ENCODE peak calls at places on chromosomes 2 and 18, in seven cellular contexts. P is left ventricle myocardium inferior, B is kidney, M is iPS DF 6.9, T is neural progenitor cell, C is lower lobe of right lung, I is ovary. Q is an unnamed sample. For H3K9me3, H3K36me3 and H3K4me1, the result is how much of the 10 kb centered on the place peaks cover.

GRCh38 chr18:41396861-41397260 is 558.2 kb upstream of the PIK3C3 start:
- DNase-seq in B (no peak), C (no peak), M (no peak), P (no peak), T (no peak), I (no peak), Q (no peak)

GRCh38 chr2:120759543-120760331 is 24.1 kb downstream of the GLI2 start:
- DNase-seq in C (peak), P (no peak), T (no peak), M (no peak), I (peak), B (peak), Q (no peak)

GRCh38 chr2:132374961-132375360 is 41.6 kb upstream of the GPR39 start:
- DNase-seq in C (no peak), I (no peak), T (no peak), P (no peak), M (no peak), B (no peak), Q (no peak)

GRCh38 chr2:55102056-55102812 is 52.0 kb upstream of the RTN4 start:
- DNase-seq in T (no peak), M (no peak), I (no peak), C (no peak), P (no peak), B (no peak), Q (peak)

GRCh38 chr18:37944871-37945270 is 379.3 kb upstream of the CELF4 start:
- DNase-seq in B (no peak), T (no peak), P (no peak), I (no peak), C (no peak), M (no peak), Q (no peak)

GRCh38 chr2:70088508-70089219 is 1.4 kb downstream of the PCBP1 start:
- DNase-seq in B (no peak), I (no peak), T (no peak), C (no peak), M (no peak), P (no peak), Q (no peak)

GRCh38 chr2:15271941-15272340 is 289.2 kb downstream of the NBAS start:
- DNase-seq in C (no peak), B (no peak), P (no peak), M (no peak), I (no peak), T (no peak), Q (no peak)

GRCh38 chr18:23938046-23938756 is 76.4 kb upstream of the TTC39C start:
- DNase-seq in I (no peak), M (no peak), C (no peak), P (no peak), B (no peak), T (no peak), Q (no peak)

GRCh38 chr2:231464576-231465540 is 574 bp upstream of the NCL start:
- DNase-seq in T (peak), M (peak), B (peak), I (peak), P (peak), C (peak), Q (no peak)

GRCh38 chr18:79405781-79406575 is 10.2 kb downstream of the NFATC1 start:
- DNase-seq in T (no peak), M (no peak), P (peak), C (peak), I (peak), B (peak), Q (no peak)

GRCh38 chr18:62420513-62421209 is 95.6 kb downstream of the TNFRSF11A start:
- DNase-seq in C (no peak), P (no peak), B (no peak), I (no peak), M (no peak), T (no peak), Q (peak)

DNA sequence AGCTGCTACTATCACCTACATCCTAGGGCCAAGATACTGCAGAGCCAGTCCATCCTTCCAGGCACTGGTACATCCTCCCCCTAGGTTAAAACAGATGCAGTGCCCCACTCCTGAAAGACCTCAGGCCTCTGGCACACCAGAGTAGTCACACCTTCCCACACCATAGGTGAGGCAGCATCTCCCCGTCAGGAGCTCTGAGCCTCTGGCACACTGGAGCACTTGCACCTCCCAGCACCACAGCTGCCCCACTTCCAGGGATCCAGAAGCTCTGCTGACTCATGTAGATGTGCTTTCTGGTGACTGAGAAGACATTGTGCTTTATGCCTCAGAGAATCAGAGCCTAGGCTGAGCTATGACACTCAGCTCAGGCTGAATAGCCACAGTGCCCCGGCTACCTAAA is 138.4 kb upstream of the COL3A1 start:
- DNase-seq in I (no peak), P (no peak), B (no peak), C (no peak), T (no peak), M (no peak), Q (no peak)
- H3K9me3 ChIP-seq in I (under half), P (under half), B (under half), C (under half), T (under half), M (under half), Q (under half)

DNA sequence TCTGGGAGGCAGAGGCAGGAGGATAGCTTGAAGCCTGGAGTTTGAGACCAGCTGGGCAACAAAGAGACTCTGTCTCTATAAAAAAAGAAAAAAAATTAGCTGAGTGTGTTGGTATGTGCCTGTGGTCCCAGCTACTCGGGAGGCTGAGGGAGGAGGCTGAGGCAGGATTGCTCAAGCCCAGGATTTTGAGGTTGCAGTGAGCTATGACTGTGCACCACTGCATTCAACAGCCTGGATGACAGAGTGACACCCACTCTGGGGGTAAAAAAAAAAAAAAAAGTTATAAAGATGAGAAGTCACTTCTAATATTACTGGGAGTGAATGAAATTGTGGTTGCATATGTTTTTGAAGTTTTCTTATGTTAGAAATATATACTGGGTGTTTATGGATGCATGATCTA is 71.6 kb downstream of the C2orf74 start:
- DNase-seq in I (no peak), P (no peak), T (no peak), B (no peak), C (no peak), M (no peak), Q (no peak)
- H3K36me3 ChIP-seq in I (under half), P (half or more), T (under half), B (under half), C (half or more), M (under half), Q (under half)

GRCh38 chr2:95299961-95300360 is 2.8 kb downstream of the KCNIP3 start:
- DNase-seq in B (no peak), M (no peak), T (no peak), P (no peak), C (no peak), I (no peak), Q (no peak)
- H3K4me1 ChIP-seq in B (under half), M (under half), T (under half), P (under half), C (under half), I (under half), Q (under half)

DNA sequence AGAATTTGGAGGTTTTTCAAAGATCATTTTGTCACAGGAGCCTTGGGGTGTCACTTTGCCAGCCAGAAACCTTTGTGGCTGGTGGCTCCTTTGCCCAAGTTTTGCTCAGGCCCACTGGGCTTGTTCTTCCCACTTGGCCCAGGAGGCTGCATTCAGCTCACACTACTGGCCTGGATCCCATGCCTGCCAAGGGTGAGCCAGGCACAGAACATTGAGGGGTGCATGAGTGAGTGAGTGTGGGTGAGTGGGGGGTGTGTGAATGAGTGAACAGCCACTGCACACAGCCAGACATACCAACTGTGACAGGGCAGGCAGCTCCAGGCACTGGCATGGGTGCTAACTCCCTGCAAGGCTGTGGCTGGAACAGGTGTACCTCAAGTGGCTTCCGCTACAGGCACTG is 39.6 kb downstream of the FAM171B start:
- DNase-seq in T (no peak), M (no peak), I (no peak), P (no peak), C (no peak), B (peak), Q (no peak)
- H3K9me3 ChIP-seq in T (under half), M (under half), I (under half), P (under half), C (under half), B (under half), Q (under half)

GRCh38 chr2:200494048-200494447 is 15.8 kb downstream of the KCTD18 start:
- DNase-seq in T (no peak), C (no peak), I (no peak), B (no peak), M (no peak), P (no peak), Q (no peak)
- H3K36me3 ChIP-seq in T (under half), C (half or more), I (under half), B (under half), M (under half), P (half or more), Q (under half)

DNA sequence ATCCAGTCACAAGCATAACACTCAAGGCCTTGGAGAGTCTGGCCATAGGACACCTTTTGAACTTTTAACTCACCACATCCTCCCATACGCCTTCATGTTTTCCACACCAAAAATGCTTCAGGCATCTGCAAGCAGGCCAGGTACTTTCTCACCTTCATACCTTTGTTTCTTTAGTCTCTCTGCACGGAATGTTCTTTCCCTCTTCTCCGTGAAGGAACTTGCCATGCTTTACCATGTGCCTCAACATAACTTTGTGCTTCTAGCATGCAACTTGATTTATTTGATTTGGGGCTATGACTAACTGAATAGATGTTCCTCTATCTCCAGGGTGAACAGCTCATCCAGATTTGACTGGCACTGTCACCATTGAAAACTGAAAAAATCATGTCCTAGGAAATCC is 141.7 kb upstream of the ACVR2A start:
- DNase-seq in T (no peak), M (no peak), I (no peak), P (no peak), B (no peak), C (no peak), Q (no peak)
- H3K4me1 ChIP-seq in T (under half), M (under half), I (under half), P (under half), B (under half), C (under half), Q (under half)

DNA sequence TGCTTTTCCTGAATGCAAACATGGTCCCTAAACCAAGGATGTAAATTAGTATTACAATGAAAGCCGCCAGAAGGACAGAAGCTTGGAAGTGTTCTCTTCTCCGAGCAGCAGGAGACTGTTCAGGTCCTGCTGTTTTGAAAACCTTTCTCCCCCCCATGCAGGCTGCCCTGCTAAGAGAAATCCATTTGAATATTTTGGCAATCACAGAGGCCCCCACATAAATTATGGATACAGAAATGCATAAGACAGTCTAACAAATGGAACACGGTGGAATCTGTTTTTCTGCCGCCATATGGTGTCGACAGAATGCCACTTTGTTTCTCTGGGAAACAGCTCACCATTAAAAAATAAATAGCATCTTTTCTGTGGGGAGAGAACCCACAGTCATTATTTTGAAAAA is 600.4 kb upstream of the KLHL29 start:
- DNase-seq in B (no peak), P (no peak), I (no peak), M (no peak), C (no peak), T (peak), Q (no peak)
- H3K9me3 ChIP-seq in B (under half), P (under half), I (under half), M (under half), C (under half), T (under half), Q (under half)

GRCh38 chr18:3460823-3461398 is 10.9 kb downstream of the TGIF1 start:
- DNase-seq in I (no peak), C (no peak), M (no peak), P (no peak), T (no peak), B (no peak), Q (no peak)
- H3K36me3 ChIP-seq in I (under half), C (under half), M (under half), P (half or more), T (under half), B (under half), Q (under half)

DNA sequence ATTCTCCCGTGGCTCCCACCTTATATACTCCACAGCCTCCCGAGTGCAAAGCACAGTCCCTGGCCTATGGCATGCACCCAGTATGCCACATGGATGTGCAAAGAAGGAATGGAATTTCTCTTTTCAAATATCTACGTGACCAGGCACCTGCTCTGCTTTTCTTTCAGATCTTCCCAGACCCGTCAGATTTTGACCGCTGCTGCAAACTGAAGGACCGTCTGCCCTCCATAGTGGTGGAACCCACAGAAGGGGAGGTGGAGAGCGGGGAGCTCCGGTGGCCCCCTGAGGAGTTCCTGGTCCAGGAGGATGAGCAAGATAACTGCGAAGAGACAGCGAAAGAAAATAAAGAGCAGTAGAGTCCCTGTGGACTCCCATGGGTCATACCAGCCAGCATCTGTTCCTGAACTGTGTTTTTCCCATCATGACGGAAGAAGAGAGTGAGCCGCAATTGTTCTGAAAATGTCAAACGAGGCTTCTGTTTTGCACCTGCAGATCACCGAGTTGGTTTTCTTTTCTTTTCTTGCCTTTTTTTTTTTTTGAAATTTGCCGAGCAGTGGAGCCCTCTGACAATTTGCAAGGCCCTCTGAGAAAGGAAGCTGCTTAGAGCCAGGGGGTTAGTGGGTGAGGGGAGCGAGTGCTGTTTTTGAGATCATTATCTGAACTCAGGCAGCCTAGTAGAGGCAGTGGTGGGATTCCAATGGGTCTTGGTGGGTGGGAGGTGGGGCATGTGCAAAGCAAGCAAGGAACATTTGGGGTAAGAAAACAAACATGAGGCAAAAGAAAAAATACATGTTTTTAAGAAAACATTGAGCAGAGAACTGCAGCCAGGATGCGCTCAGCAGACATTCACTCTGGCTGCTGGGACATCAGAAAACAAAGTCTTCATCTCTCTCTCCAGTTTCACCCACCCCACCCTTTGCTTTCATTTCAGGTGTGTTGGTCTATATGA is 26.2 kb downstream of the LBH start:
- DNase-seq in I (no peak), T (no peak), C (no peak), P (no peak), M (no peak), B (no peak), Q (no peak)
- H3K4me1 ChIP-seq in I (under half), T (under half), C (under half), P (half or more), M (under half), B (under half), Q (under half)